ENCODE peak calls at places on chromosome 3, in nine cellular contexts. P, C, A, U, S, Y, Z, H and Q are unnamed samples.

GRCh38 chr3:19539488-19540395 is 391.4 kb downstream of the KCNH8 start:
- DNase-seq in Y (no peak), S (no peak), U (no peak), C (no peak), P (peak; percentile 17), Z (no peak), A (no peak), H (no peak), Q (no peak)

GRCh38 chr3:29176501-29176900 is 104.4 kb upstream of the RBMS3 start:
- DNase-seq in P (no peak), Z (no peak), H (no peak), Y (no peak), U (no peak), C (no peak), S (peak; percentile 26), A (no peak), Q (no peak)

GRCh38 chr3:105747056-105747455 is 121.8 kb downstream of the CBLB start:
- DNase-seq in P (no peak), S (no peak), H (peak; percentile 28), Y (no peak), A (no peak), Z (peak; percentile 85), U (no peak), C (no peak), Q (no peak)

GRCh38 chr3:156264771-156265170 is 144.4 kb downstream of the KCNAB1 start:
- DNase-seq in H (peak; percentile 15), U (no peak), P (no peak), Y (no peak), S (no peak), A (no peak), C (no peak), Z (peak; percentile 60), Q (no peak)

GRCh38 chr3:186361612-186362408 is at the start of gene DGKG:
- DNase-seq in H (no peak), Y (no peak), C (peak; percentile 82), S (peak; percentile 60), A (no peak), P (peak; percentile 76), U (peak; percentile 30), Z (no peak), Q (peak; percentile 65)

GRCh38 chr3:139552632-139553335 is 13.2 kb upstream of the RBP1 start:
- DNase-seq in U (no peak), C (no peak), A (no peak), Y (no peak), H (no peak), S (no peak), P (no peak), Z (no peak), Q (no peak)

GRCh38 chr3:176293277-176293676 is 904.0 kb downstream of the TBL1XR1 start:
- DNase-seq in P (no peak), S (no peak), Z (no peak), Y (no peak), C (no peak), U (no peak), A (no peak), H (peak; percentile 83), Q (no peak)

GRCh38 chr3:129503387-129504010 is 24.9 kb upstream of the RHO start:
- DNase-seq in Y (no peak), U (peak; percentile 64), H (no peak), S (no peak), A (no peak), Z (peak; percentile 12), P (no peak), C (no peak), Q (no peak)

GRCh38 chr3:62567097-62568021 is 194.0 kb upstream of the FEZF2 start:
- DNase-seq in A (no peak), Y (no peak), S (no peak), P (no peak), H (peak; percentile 37), U (no peak), C (no peak), Z (peak; percentile 86), Q (no peak)

GRCh38 chr3:25033407-25034029 is 394.5 kb upstream of the RARB start:
- DNase-seq in U (peak; percentile 74), S (peak; percentile 79), Z (no peak), H (no peak), P (peak; percentile 53), Y (peak; percentile 20), C (no peak), A (no peak), Q (peak; percentile 41)

GRCh38 chr3:29775352-29775751 is 494.5 kb downstream of the RBMS3 start:
- DNase-seq in H (no peak), C (no peak), S (no peak), Y (no peak), P (no peak), A (no peak), U (no peak), Z (peak; percentile 76), Q (no peak)

GRCh38 chr3:102530443-102531195 is 95.8 kb downstream of the ZPLD1 start:
- DNase-seq in Z (peak; percentile 52), P (no peak), A (no peak), C (no peak), S (no peak), Y (no peak), U (no peak), H (no peak), Q (no peak)

GRCh38 chr3:193396451-193397244 is 18.1 kb upstream of the ATP13A5 start:
- DNase-seq in U (no peak), A (no peak), S (no peak), Z (peak; percentile 34), Y (no peak), H (no peak), P (no peak), C (no peak), Q (no peak)

GRCh38 chr3:197366301-197367044 is 68.1 kb upstream of the DLG1 start:
- DNase-seq in P (no peak), C (peak; percentile 32), A (no peak), U (no peak), S (no peak), Z (peak; percentile 74), Y (no peak), H (no peak), Q (no peak)

DNA sequence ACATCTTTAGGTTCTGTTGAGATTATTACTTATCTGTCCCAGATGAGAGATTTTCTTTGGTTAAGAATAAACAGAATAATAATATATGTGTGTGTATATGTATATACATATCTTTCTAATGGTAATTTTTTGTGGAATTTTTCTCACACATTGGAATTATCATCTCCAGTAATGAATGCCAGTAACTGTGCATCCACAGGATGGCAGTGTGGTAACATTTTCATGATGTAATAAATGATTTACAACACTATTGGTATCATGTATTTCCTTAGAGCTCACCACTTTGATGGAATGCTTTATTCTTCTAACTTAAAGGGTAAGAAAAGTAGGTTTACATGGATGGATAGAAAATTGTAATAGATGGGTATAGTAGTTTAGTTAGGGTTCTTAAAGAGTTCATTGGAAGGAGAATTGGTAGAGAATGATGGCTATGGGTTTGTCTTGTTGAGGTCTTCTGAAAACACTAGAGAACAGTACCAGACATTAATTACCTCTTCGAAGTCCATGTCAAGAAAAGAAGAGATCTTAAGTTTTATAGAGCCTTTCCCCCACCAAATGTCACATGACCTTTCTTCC is 78.1 kb downstream of the STT3B start:
- DNase-seq in C (no peak), Z (peak; percentile 37), H (no peak), P (no peak), S (no peak), U (no peak), A (no peak), Y (no peak), Q (no peak)
- TF ChIP-seq CTCF in C (no peak), Z (peak; percentile 68), H (peak; percentile 60), P (peak; percentile 16), S (peak; percentile 67), U (no peak), A (peak; percentile 40), Y (peak; percentile 48), Q (no peak)

GRCh38 chr3:65616563-65616962 is 422.2 kb downstream of the MAGI1 start:
- DNase-seq in S (no peak), P (no peak), H (no peak), Y (no peak), U (no peak), C (no peak), A (no peak), Z (no peak), Q (no peak)
- TF ChIP-seq CTCF in S (no peak), P (no peak), H (no peak), Y (no peak), U (no peak), C (no peak), A (no peak), Z (no peak), Q (no peak)

GRCh38 chr3:127170794-127171193 is 22.1 kb upstream of the PRR23E start:
- DNase-seq in P (no peak), C (no peak), Y (no peak), A (no peak), S (peak; percentile 25), U (peak; percentile 46), H (peak; percentile 14), Z (peak; percentile 78), Q (peak; percentile 42)
- TF ChIP-seq CTCF in P (no peak), C (no peak), Y (no peak), A (no peak), S (no peak), U (no peak), H (peak; percentile 15), Z (no peak), Q (no peak)

GRCh38 chr3:172709776-172710708 is 825 bp downstream of the NCEH1 start:
- DNase-seq in P (no peak), S (peak; percentile 37), U (peak; percentile 20), Y (no peak), H (no peak), A (no peak), C (peak; percentile 83), Z (peak; percentile 53), Q (peak; percentile 45)

GRCh38 chr3:172708905-172709775 is 1.7 kb downstream of the NCEH1 start:
- DNase-seq in S (no peak), Z (no peak), A (no peak), C (no peak), U (no peak), H (no peak), Y (no peak), P (no peak), Q (no peak)

GRCh38 chr3:172711457-172711800 is 562 bp upstream of the NCEH1 start:
- DNase-seq in P (no peak), U (no peak), S (no peak), A (no peak), C (no peak), Z (no peak), Y (no peak), H (no peak), Q (no peak)

GRCh38 chr3:172713316-172713715 is 2.4 kb upstream of the NCEH1 start:
- DNase-seq in Z (no peak), A (no peak), P (no peak), C (no peak), U (no peak), Y (no peak), H (no peak), S (no peak), Q (no peak)

DNA sequence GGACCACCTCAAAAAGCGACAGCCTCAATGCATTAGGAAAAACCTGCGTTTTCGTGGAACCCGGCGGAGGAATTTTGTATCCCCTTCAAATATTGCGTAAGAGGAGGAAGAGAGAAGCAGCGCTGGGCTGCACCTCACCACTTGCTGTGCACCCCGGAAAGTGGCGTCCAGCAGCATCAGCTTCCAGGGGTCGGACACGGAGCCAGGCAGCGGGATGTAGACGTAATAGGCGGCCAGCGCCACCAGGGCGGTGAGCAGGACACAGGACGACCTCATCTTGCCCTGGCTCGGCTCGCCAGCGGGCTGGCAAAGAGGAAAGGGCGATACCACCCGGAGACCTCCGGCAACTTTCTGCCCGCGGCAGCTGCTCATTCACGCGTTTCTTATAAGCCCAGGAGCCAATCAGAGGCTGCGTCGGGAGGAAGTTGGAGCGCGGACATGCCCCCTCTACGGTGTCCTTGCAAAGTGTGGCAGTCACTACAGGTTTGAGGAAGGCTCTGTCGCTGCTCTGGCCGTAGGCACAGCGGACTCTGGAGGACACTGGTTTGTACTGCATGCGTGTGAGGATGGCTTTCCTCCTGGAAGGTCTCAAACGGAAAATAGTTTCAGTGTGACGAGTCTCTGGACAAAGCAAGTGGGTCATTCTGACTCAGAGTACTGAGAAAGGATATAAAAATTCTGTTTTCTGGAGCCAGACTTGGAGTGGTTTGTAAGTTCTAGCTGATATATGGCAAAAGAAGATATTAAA is at the start of gene NCEH1:
- DNase-seq in P (peak; percentile 85), C (peak; percentile 95), A (peak; percentile 68), Y (peak; percentile 99), S (peak; percentile 97), H (peak; percentile 99), Z (peak; percentile 99), U (peak; percentile 93), Q (peak; percentile 85)
- TF ChIP-seq CTCF in P (peak; percentile 68), C (peak; percentile 82), A (no peak), Y (peak; percentile 98), S (peak; percentile 79), H (peak; percentile 82), Z (peak; percentile 82), U (peak; percentile 92), Q (peak; percentile 73)